ENCODE peak calls at places on chromosomes 3 and 15, in four cellular contexts. One of them, this sample, is unnamed.

GRCh38 chr3:77038468-77038927 is 1.4 kb upstream of the ROBO2 start:
- DNase-seq in K562: peak
- DNase-seq in spleen: no peak
- DNase-seq in prostate gland: peak
- DNase-seq in this sample: peak

GRCh38 chr3:140585828-140586227 is 92.0 kb upstream of the TRIM42 start:
- DNase-seq in spleen: no peak
- DNase-seq in K562: no peak
- DNase-seq in prostate gland: no peak
- DNase-seq in this sample: no peak

GRCh38 chr3:48692551-48692950 is 6.8 kb upstream of the NCKIPSD start:
- DNase-seq in prostate gland: no peak
- DNase-seq in K562: no peak
- DNase-seq in spleen: no peak
- DNase-seq in this sample: no peak

GRCh38 chr15:58694641-58695398 is 54.7 kb downstream of the ADAM10 start:
- DNase-seq in prostate gland: no peak
- DNase-seq in K562: no peak
- DNase-seq in spleen: no peak
- DNase-seq in this sample: no peak

GRCh38 chr15:49423021-49423420 is at the start of gene FGF7:
- DNase-seq in spleen: no peak
- DNase-seq in prostate gland: no peak
- DNase-seq in K562: no peak
- DNase-seq in this sample: no peak

GRCh38 chr3:144394052-144394451 is 422.4 kb downstream of the DIPK2A start:
- DNase-seq in K562: no peak
- DNase-seq in prostate gland: no peak
- DNase-seq in spleen: no peak
- DNase-seq in this sample: no peak

GRCh38 chr3:173553635-173554280 is 156.2 kb downstream of the NLGN1 start:
- DNase-seq in prostate gland: no peak
- DNase-seq in spleen: no peak
- DNase-seq in K562: no peak
- DNase-seq in this sample: no peak

GRCh38 chr15:66877558-66878285 is 175.7 kb downstream of the SMAD6 start:
- DNase-seq in prostate gland: no peak
- DNase-seq in K562: no peak
- DNase-seq in spleen: peak
- DNase-seq in this sample: no peak

GRCh38 chr3:58058654-58059263 is 50.5 kb downstream of the FLNB start:
- DNase-seq in spleen: no peak
- DNase-seq in K562: no peak
- DNase-seq in prostate gland: no peak
- DNase-seq in this sample: no peak

GRCh38 chr3:11810276-11810675 is 36.4 kb downstream of the TAMM41 start:
- DNase-seq in spleen: no peak
- DNase-seq in K562: no peak
- DNase-seq in prostate gland: no peak
- DNase-seq in this sample: no peak

GRCh38 chr15:67746450-67746849 is 78.9 kb upstream of the SKOR1 start:
- DNase-seq in spleen: no peak
- DNase-seq in prostate gland: peak
- DNase-seq in K562: no peak
- DNase-seq in this sample: no peak

GRCh38 chr15:60649845-60650548 is 171.1 kb upstream of the ICE2 start:
- DNase-seq in spleen: no peak
- DNase-seq in K562: no peak
- DNase-seq in prostate gland: no peak
- DNase-seq in this sample: no peak

GRCh38 chr3:128385080-128385832 is 81.4 kb downstream of the DNAJB8 start:
- DNase-seq in K562: no peak
- DNase-seq in spleen: no peak
- DNase-seq in prostate gland: peak
- DNase-seq in this sample: peak

GRCh38 chr3:46031747-46032146 is 4.5 kb upstream of the XCR1 start:
- DNase-seq in K562: no peak
- DNase-seq in prostate gland: no peak
- DNase-seq in spleen: no peak
- DNase-seq in this sample: no peak

GRCh38 chr3:114078126-114078525 is 21.6 kb downstream of the QTRT2 start:
- DNase-seq in spleen: no peak
- DNase-seq in K562: no peak
- DNase-seq in prostate gland: no peak
- DNase-seq in this sample: no peak
- TF ChIP-seq POLR2AphosphoS5 in spleen: no peak
- TF ChIP-seq POLR2AphosphoS5 in K562: no peak
- TF ChIP-seq POLR2AphosphoS5 in prostate gland: no peak
- TF ChIP-seq POLR2AphosphoS5 in this sample: no peak

GRCh38 chr3:38137615-38138346 is 680 bp upstream of the MYD88 start:
- DNase-seq in prostate gland: no peak
- DNase-seq in spleen: peak
- DNase-seq in K562: peak
- DNase-seq in this sample: no peak
- TF ChIP-seq CTCF in prostate gland: no peak
- TF ChIP-seq CTCF in spleen: peak
- TF ChIP-seq CTCF in K562: no peak
- TF ChIP-seq CTCF in this sample: no peak

GRCh38 chr3:33439421-33440327 is 531 bp downstream of the UBP1 start:
- DNase-seq in K562: peak
- DNase-seq in spleen: no peak
- DNase-seq in prostate gland: peak
- DNase-seq in this sample: no peak

GRCh38 chr3:33438871-33439270 is 1.3 kb downstream of the UBP1 start:
- DNase-seq in prostate gland: no peak
- DNase-seq in K562: no peak
- DNase-seq in spleen: no peak
- DNase-seq in this sample: no peak

GRCh38 chr3:33440578-33441321 is 545 bp upstream of the UBP1 start:
- DNase-seq in K562: peak
- DNase-seq in spleen: peak
- DNase-seq in prostate gland: peak
- DNase-seq in this sample: peak

GRCh38 chr3:33441322-33441976 is 1.2 kb upstream of the UBP1 start:
- DNase-seq in K562: no peak
- DNase-seq in prostate gland: peak
- DNase-seq in spleen: no peak
- DNase-seq in this sample: no peak

DNA sequence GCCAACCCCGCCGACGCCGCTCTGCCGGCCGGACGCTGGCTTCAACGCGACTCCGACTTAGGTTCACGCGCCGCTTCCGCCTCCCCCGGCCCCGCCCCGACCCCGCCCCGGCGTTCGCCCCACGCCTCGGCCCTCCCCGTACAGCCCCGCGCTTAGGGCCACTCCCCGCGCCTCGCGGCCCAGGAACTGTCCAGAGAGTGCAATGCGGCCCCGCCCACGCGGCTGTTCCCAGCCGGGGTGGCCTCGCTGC is at the start of gene UBP1:
- DNase-seq in spleen: peak
- DNase-seq in prostate gland: no peak
- DNase-seq in K562: no peak
- DNase-seq in this sample: peak
- TF ChIP-seq POLR2AphosphoS5 in spleen: peak
- TF ChIP-seq POLR2AphosphoS5 in prostate gland: no peak
- TF ChIP-seq POLR2AphosphoS5 in K562: peak
- TF ChIP-seq POLR2AphosphoS5 in this sample: peak

GRCh38 chr15:99504071-99504822 is 61.5 kb upstream of the MEF2A start:
- DNase-seq in prostate gland: peak
- DNase-seq in K562: no peak
- DNase-seq in spleen: no peak
- DNase-seq in this sample: no peak

GRCh38 chr15:99506399-99506798 is 59.4 kb upstream of the MEF2A start:
- DNase-seq in spleen: no peak
- DNase-seq in prostate gland: no peak
- DNase-seq in K562: no peak
- DNase-seq in this sample: no peak

GRCh38 chr15:99503411-99503810 is 62.4 kb upstream of the MEF2A start:
- DNase-seq in K562: no peak
- DNase-seq in spleen: no peak
- DNase-seq in prostate gland: no peak
- DNase-seq in this sample: no peak

GRCh38 chr15:99507016-99507731 is 58.6 kb upstream of the MEF2A start:
- DNase-seq in K562: peak
- DNase-seq in prostate gland: no peak
- DNase-seq in spleen: peak
- DNase-seq in this sample: no peak

DNA sequence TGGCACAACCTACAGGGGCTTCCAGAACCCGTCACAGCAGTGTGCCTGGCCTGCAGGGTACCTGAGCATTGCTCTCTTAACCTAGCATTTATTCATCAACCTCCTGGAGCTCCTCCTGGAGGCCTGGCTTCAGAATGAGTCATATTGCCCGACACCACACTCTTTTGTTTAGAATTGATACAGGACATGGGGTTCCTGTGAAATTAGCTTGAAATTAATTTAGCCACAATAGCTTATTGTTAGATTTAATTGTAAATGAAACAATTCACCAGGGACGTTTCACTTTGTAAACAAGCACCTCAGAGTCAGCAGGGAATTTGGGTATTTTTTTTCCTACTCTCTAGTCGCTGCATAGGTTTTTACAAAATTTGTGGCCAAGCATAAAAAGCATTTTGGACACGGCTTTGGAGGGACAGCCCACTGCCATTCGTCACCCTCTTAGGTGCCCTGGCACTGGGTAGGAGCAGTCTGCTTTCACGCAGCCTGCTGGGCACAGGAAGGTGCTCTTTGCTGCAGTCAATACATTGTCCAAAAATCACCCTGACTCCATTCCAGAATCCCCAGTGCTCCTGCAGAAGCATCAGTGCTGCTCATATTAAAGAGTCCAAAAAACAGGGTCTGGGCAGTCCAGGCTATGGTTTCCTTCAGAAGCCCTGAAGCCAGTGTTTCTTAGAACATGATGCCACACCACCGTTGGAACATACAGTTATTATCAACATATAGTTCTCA is 60.8 kb upstream of the MEF2A start:
- DNase-seq in prostate gland: peak
- DNase-seq in spleen: peak
- DNase-seq in K562: no peak
- DNase-seq in this sample: no peak
- TF ChIP-seq CTCF in prostate gland: no peak
- TF ChIP-seq CTCF in spleen: no peak
- TF ChIP-seq CTCF in K562: no peak
- TF ChIP-seq CTCF in this sample: no peak

DNA sequence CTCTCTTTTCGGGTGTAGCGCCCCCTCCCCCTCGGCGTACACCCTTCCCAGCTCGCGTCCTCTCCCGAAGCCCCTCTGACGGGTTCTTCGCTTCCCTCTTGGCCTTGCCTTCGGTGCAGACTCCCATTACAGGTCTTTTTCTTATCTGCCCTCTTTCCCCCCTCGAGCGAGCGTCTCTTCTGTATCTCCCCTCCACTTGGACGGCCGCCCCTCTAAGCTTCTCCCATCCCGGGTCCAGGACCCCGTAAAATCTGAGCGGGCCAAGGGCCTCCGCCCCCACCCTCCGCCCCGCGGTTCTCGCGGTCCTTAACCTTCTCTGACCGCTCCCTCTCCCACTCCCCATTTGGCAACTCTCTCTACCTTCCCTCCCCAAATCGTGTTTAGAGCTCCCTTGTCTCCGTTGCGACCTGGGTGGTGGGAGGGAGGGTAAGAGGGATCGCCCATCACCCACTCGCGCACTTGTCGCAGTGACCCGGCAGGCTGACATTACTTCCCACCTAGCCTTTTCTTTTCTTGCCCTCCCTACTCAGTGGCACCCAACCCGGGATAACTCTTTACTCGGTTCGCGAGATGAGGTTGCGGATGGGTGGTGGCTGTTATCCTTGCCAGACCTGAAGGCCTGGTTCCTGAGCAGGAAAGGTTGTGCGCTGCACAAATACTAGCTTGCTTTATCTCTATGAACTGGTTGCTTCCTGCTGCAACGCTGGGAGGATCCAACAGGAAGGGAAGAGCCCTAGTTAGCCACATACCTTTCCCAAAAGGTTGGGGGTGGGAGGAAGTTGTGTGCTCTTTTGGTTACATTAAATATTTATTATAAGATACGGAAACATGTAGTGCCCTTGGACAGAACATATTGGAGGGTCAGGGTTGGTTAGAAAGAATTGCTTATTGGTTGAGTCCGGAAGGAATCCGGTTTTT is 922 bp downstream of the RAB11A start:
- DNase-seq in spleen: peak
- DNase-seq in prostate gland: peak
- DNase-seq in K562: peak
- DNase-seq in this sample: peak
- TF ChIP-seq POLR2AphosphoS5 in spleen: peak
- TF ChIP-seq POLR2AphosphoS5 in prostate gland: peak
- TF ChIP-seq POLR2AphosphoS5 in K562: peak
- TF ChIP-seq POLR2AphosphoS5 in this sample: peak

DNA sequence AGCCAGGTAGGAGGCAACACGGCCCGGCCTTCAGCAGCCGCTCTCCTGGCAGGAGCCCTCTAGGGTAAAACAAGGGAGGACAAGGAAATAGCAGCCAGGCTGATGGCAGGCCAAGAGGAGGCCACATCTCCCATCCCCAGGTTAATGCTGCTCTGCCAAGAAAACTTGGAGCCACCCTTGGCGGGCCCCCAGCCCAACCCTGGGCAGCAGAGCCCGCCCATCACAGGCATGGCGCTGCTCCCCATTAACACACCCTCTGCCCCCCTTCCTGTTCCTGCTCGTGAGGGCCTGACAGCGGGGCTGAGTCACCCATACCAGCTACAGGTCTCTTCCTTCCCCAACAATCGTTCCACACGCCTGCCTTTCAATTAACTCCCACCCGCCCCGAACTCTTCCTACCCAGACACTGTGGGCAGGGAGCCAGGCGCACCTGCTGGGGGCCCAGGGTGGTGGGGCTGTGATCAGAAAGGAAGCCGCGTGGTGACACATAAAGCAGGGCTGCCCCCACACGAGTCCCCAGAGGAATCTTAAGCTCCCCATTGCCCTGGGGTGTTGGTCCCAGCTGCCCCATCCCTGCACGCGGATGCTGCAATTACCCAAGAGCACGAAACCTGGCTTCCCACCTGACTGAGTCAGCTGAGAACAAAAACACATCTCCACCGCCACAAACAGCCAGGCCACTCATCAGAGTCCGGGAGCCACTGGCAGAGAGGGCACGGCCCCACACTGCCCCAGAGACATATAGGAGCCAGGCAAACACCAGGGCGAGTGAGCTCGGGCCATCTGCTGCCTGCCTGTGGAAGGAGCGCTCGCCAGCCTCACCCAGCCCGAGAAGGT is at the start of gene C15orf62:
- DNase-seq in spleen: peak
- DNase-seq in K562: no peak
- DNase-seq in prostate gland: peak
- DNase-seq in this sample: peak
- TF ChIP-seq CTCF in spleen: no peak
- TF ChIP-seq CTCF in K562: no peak
- TF ChIP-seq CTCF in prostate gland: no peak
- TF ChIP-seq CTCF in this sample: no peak

DNA sequence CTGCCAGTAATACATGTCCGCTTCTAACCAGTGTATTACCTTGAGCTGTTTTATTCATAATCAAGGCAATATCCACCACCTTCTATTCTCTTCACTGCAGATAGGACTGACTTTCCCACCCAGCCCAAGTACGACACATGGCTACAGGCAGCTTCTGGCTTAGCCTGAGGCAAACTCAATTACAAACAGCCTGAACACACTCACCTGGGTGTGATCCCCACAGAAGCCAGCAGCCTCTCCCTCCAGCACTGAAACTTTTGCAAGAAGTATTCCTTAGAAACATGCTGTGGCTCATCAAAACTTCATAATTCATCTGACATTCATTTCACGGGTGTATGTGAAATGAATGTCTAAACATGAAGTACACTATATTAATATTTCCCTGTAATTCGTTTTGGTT is 13.5 kb upstream of the KCNMB3 start:
- DNase-seq in K562: no peak
- DNase-seq in spleen: no peak
- DNase-seq in prostate gland: no peak
- DNase-seq in this sample: no peak
- TF ChIP-seq POLR2AphosphoS5 in K562: no peak
- TF ChIP-seq POLR2AphosphoS5 in spleen: no peak
- TF ChIP-seq POLR2AphosphoS5 in prostate gland: no peak
- TF ChIP-seq POLR2AphosphoS5 in this sample: no peak